ENCODE peak calls at places on chromosomes 1 and 21, in seven cellular contexts. S is epithelial cell of esophagus; K is CD8-positive, alpha-beta memory T cell; M is HFFc6; D is GM03348; P is thoracic aorta; J is KG1. C is an unnamed sample.

GRCh38 chr1:170776777-170777176 is 112.8 kb downstream of the PRRX1 start:
- DNase-seq in S (no peak), K (no peak), M (no peak), D (no peak), P (no peak), J (no peak), C (no peak)

GRCh38 chr1:244173240-244173639 is 122.2 kb downstream of the ZBTB18 start:
- DNase-seq in S (no peak), K (no peak), M (no peak), D (no peak), P (no peak), J (no peak), C (no peak)

GRCh38 chr1:46749921-46750404 is 31.0 kb upstream of the EFCAB14 start:
- DNase-seq in S (peak; percentile 79), K (no peak), M (no peak), D (no peak), P (no peak), J (no peak), C (no peak)

GRCh38 chr1:110488867-110489266 is 30.1 kb downstream of the KCNA10 start:
- DNase-seq in S (no peak), K (no peak), M (no peak), D (no peak), P (no peak), J (no peak), C (no peak)

GRCh38 chr1:160244209-160244608 is 18.1 kb downstream of the DCAF8 start:
- DNase-seq in S (no peak), K (no peak), M (no peak), D (no peak), P (no peak), J (no peak), C (no peak)

GRCh38 chr1:160177667-160178066 is 12.7 kb upstream of the CASQ1 start:
- DNase-seq in S (no peak), K (no peak), M (no peak), D (no peak), P (no peak), J (no peak), C (no peak)

GRCh38 chr21:26405071-26405470 is 168.0 kb downstream of the CYYR1 start:
- DNase-seq in S (peak; percentile 39), K (no peak), M (no peak), D (peak; percentile 29), P (no peak), J (no peak), C (no peak)

GRCh38 chr1:247357781-247358211 is 26.1 kb upstream of the ZNF496 start:
- DNase-seq in S (peak; percentile 72), K (no peak), M (no peak), D (no peak), P (no peak), J (no peak), C (no peak)

GRCh38 chr1:116574581-116575291 is 3.9 kb upstream of the CD58 start:
- DNase-seq in S (peak; percentile 65), K (peak; percentile 36), M (peak; percentile 48), D (peak; percentile 85), P (no peak), J (peak; percentile 37), C (peak; percentile 24)

GRCh38 chr1:59690531-59690930 is 124.2 kb upstream of the HOOK1 start:
- DNase-seq in S (no peak), K (no peak), M (no peak), D (no peak), P (no peak), J (no peak), C (no peak)

GRCh38 chr1:26541816-26542711 is 12.5 kb downstream of the RPS6KA1 start:
- DNase-seq in S (peak; percentile 96), K (peak; percentile 76), M (no peak), D (peak; percentile 66), P (peak; percentile 43), J (peak; percentile 99), C (peak; percentile 99)

GRCh38 chr1:228101994-228102790 is 933 bp downstream of the C1orf35 start:
- DNase-seq in S (peak; percentile 57), K (peak; percentile 57), M (no peak), D (peak; percentile 65), P (no peak), J (no peak), C (no peak)

GRCh38 chr1:216682694-216683243 is 40.5 kb downstream of the ESRRG start:
- DNase-seq in S (no peak), K (no peak), M (no peak), D (no peak), P (no peak), J (no peak), C (no peak)

GRCh38 chr1:26531651-26532131 is 2.1 kb downstream of the RPS6KA1 start:
- DNase-seq in S (peak; percentile 45), K (no peak), M (no peak), D (no peak), P (no peak), J (no peak), C (no peak)

GRCh38 chr1:236913371-236914037 is 90.7 kb downstream of the MT1HL1 start:
- DNase-seq in S (peak; percentile 36), K (no peak), M (peak; percentile 54), D (peak; percentile 29), P (no peak), J (no peak), C (no peak)

GRCh38 chr1:57204942-57205787 is 218.7 kb downstream of the DAB1 start:
- DNase-seq in S (peak; percentile 33), K (no peak), M (no peak), D (peak; percentile 18), P (no peak), J (no peak), C (no peak)

GRCh38 chr1:161994153-161994814 is 29.4 kb downstream of the OLFML2B start:
- DNase-seq in S (no peak), K (no peak), M (peak; percentile 38), D (peak; percentile 61), P (no peak), J (no peak), C (no peak)

GRCh38 chr1:16208270-16208987 is 4.0 kb downstream of the ARHGEF19 start:
- DNase-seq in S (peak; percentile 42), K (no peak), M (peak; percentile 12), D (no peak), P (no peak), J (no peak), C (no peak)

GRCh38 chr1:3785458-3786157 is 10.7 kb downstream of the LRRC47 start:
- DNase-seq in S (peak; percentile 54), K (no peak), M (no peak), D (no peak), P (no peak), J (no peak), C (no peak)

GRCh38 chr1:26744075-26744958 is 43.4 kb upstream of the PIGV start:
- DNase-seq in S (peak; percentile 96), K (peak; percentile 84), M (peak; percentile 89), D (peak; percentile 61), P (peak; percentile 68), J (peak; percentile 80), C (peak; percentile 30)

GRCh38 chr21:45116066-45116465 is 41.7 kb downstream of the ADARB1 start:
- DNase-seq in S (no peak), K (no peak), M (no peak), D (no peak), P (no peak), J (no peak), C (no peak)

GRCh38 chr1:3483801-3484444 is 29.5 kb downstream of the ARHGEF16 start:
- DNase-seq in S (peak; percentile 48), K (no peak), M (no peak), D (peak; percentile 78), P (no peak), J (no peak), C (no peak)

GRCh38 chr1:17719874-17720273 is 35.3 kb upstream of the ACTL8 start:
- DNase-seq in S (no peak), K (no peak), M (peak; percentile 38), D (peak; percentile 59), P (no peak), J (no peak), C (no peak)

GRCh38 chr1:170340259-170340658 is 191.7 kb upstream of the GORAB start:
- DNase-seq in S (no peak), K (no peak), M (no peak), D (no peak), P (no peak), J (no peak), C (no peak)

GRCh38 chr1:65772607-65773006 is 20.1 kb upstream of the PDE4B start:
- DNase-seq in S (no peak), K (no peak), M (no peak), D (no peak), P (no peak), J (no peak), C (peak; percentile 48)

GRCh38 chr1:30376054-30376453 is 347.3 kb downstream of the MATN1 start:
- DNase-seq in S (no peak), K (no peak), M (no peak), D (no peak), P (no peak), J (no peak), C (no peak)

GRCh38 chr1:63073530-63074306 is 248.6 kb upstream of the FOXD3 start:
- DNase-seq in S (peak; percentile 14), K (no peak), M (no peak), D (peak; percentile 19), P (no peak), J (no peak), C (no peak)

GRCh38 chr1:119081267-119081666 is 59.2 kb downstream of the WARS2 start:
- DNase-seq in S (no peak), K (no peak), M (no peak), D (peak; percentile 11), P (no peak), J (no peak), C (no peak)

GRCh38 chr1:50969611-50970507 is at the start of gene CDKN2C:
- DNase-seq in S (peak; percentile 76), K (peak; percentile 58), M (peak; percentile 92), D (peak; percentile 77), P (no peak), J (peak; percentile 72), C (peak; percentile 46)

GRCh38 chr1:44811714-44812151 is 3.4 kb downstream of the BTBD19 start:
- DNase-seq in S (no peak), K (no peak), M (peak; percentile 84), D (peak; percentile 75), P (no peak), J (no peak), C (no peak)

C was measured in GF-D8.